ENCODE peak calls at places on chromosome 13, in six cellular contexts. V is mesendoderm, T is trophoblast cell, K is IMR-90, P is H9, B is mesenchymal stem cell. A is an unnamed sample.

GRCh38 chr13:114339779-114340534 is 25.7 kb downstream of the CHAMP1 start:
- DNase-seq in V (no peak), T (peak), K (peak), P (no peak), B (peak), A (no peak)

GRCh38 chr13:106683179-106683578 is 115.2 kb upstream of the ARGLU1 start:
- DNase-seq in V (no peak), T (no peak), K (no peak), P (no peak), B (no peak), A (no peak)

GRCh38 chr13:26784704-26785639 is 24.4 kb upstream of the GPR12 start:
- DNase-seq in V (peak), T (no peak), K (no peak), P (peak), B (no peak), A (no peak)

GRCh38 chr13:54287062-54287764 is 1258.6 kb downstream of the OLFM4 start:
- DNase-seq in V (no peak), T (no peak), K (no peak), P (peak), B (no peak), A (no peak)

GRCh38 chr13:91709180-91709579 is 310.8 kb downstream of the GPC5 start:
- DNase-seq in V (no peak), T (no peak), K (no peak), P (no peak), B (no peak), A (no peak)

GRCh38 chr13:98142427-98143156 is at the start of gene FARP1:
- DNase-seq in V (peak), T (peak), K (peak), P (peak), B (peak), A (peak)

GRCh38 chr13:32645854-32646253 is 59.6 kb downstream of the PDS5B start:
- DNase-seq in V (no peak), T (no peak), K (no peak), P (no peak), B (no peak), A (no peak)

GRCh38 chr13:113785051-113786010 is 26.3 kb downstream of the TMEM255B start:
- DNase-seq in V (no peak), T (no peak), K (peak), P (no peak), B (peak), A (no peak)

GRCh38 chr13:108342369-108343289 is 73.1 kb downstream of the TNFSF13B start:
- DNase-seq in V (peak), T (peak), K (peak), P (no peak), B (peak), A (peak)

GRCh38 chr13:53445682-53446081 is 417.1 kb downstream of the OLFM4 start:
- DNase-seq in V (no peak), T (no peak), K (no peak), P (no peak), B (no peak), A (no peak)

GRCh38 chr13:88717946-88718345 is 1046.8 kb downstream of the SLITRK5 start:
- DNase-seq in V (no peak), T (no peak), K (no peak), P (no peak), B (no peak), A (no peak)

GRCh38 chr13:97781891-97782305 is 171.6 kb upstream of the IPO5 start:
- DNase-seq in V (no peak), T (no peak), K (no peak), P (no peak), B (no peak), A (no peak)

GRCh38 chr13:30892966-30893365 is 13.1 kb upstream of the MEDAG start:
- DNase-seq in V (peak), T (peak), K (peak), P (peak), B (peak), A (no peak)

GRCh38 chr13:98454389-98454881 is 122.5 kb downstream of the STK24 start:
- DNase-seq in V (no peak), T (no peak), K (peak), P (no peak), B (peak), A (no peak)

GRCh38 chr13:60756306-60756705 is 359.3 kb downstream of the TDRD3 start:
- DNase-seq in V (peak), T (no peak), K (no peak), P (no peak), B (peak), A (no peak)

GRCh38 chr13:90230311-90230710 is 1117.2 kb upstream of the MIR17HG start:
- DNase-seq in V (no peak), T (no peak), K (no peak), P (no peak), B (no peak), A (no peak)

GRCh38 chr13:34300559-34300958 is 482.6 kb downstream of the RFC3 start:
- DNase-seq in V (no peak), T (no peak), K (no peak), P (no peak), B (peak), A (no peak)

GRCh38 chr13:69980799-69981198 is 126.8 kb upstream of the ATXN8OS start:
- DNase-seq in V (no peak), T (no peak), K (no peak), P (no peak), B (peak), A (no peak)

GRCh38 chr13:51804295-51805172 is 571 bp upstream of the DHRS12 start:
- DNase-seq in V (no peak), T (no peak), K (no peak), P (no peak), B (no peak), A (no peak)

GRCh38 chr13:70310720-70311119 is 202.5 kb upstream of the KLHL1 start:
- DNase-seq in V (peak), T (peak), K (no peak), P (no peak), B (peak), A (peak)

GRCh38 chr13:112587767-112588489 is at the start of gene TUBGCP3:
- DNase-seq in V (peak), T (peak), K (peak), P (peak), B (peak), A (peak)

GRCh38 chr13:78589206-78589605 is 14.1 kb downstream of the POU4F1 start:
- DNase-seq in V (peak), T (peak), K (peak), P (peak), B (no peak), A (peak)

GRCh38 chr13:31905896-31906295 is 125.7 kb upstream of the FRY start:
- DNase-seq in V (no peak), T (no peak), K (no peak), P (no peak), B (no peak), A (no peak)

GRCh38 chr13:72983085-72983768 is 75.6 kb upstream of the KLF5 start:
- DNase-seq in V (no peak), T (peak), K (peak), P (no peak), B (peak), A (no peak)

GRCh38 chr13:29509999-29510586 is 85.4 kb downstream of the SLC7A1 start:
- DNase-seq in V (no peak), T (no peak), K (peak), P (no peak), B (no peak), A (no peak)

GRCh38 chr13:71477735-71478134 is 389.3 kb downstream of the DACH1 start:
- DNase-seq in V (peak), T (peak), K (no peak), P (no peak), B (no peak), A (no peak)

GRCh38 chr13:21657538-21657937 is 13.3 kb upstream of the FGF9 start:
- DNase-seq in V (no peak), T (peak), K (peak), P (no peak), B (peak), A (no peak)

GRCh38 chr13:25910243-25910642 is 141.6 kb downstream of the SHISA2 start:
- DNase-seq in V (peak), T (no peak), K (no peak), P (no peak), B (no peak), A (peak)

GRCh38 chr13:108835082-108835481 is 205.7 kb downstream of the MYO16 start:
- DNase-seq in V (peak), T (no peak), K (no peak), P (no peak), B (no peak), A (no peak)

GRCh38 chr13:27638521-27638920 is 16.8 kb downstream of the POLR1D start:
- DNase-seq in V (no peak), T (no peak), K (peak), P (no peak), B (peak), A (no peak)

GRCh38 chr13:78660130-78660857 is 1.3 kb upstream of the OBI1 start:
- DNase-seq in V (peak), T (peak), K (no peak), P (peak), B (no peak), A (no peak)

GRCh38 chr13:27446986-27447583 is 3.3 kb downstream of the MTIF3 start:
- DNase-seq in V (no peak), T (no peak), K (no peak), P (no peak), B (no peak), A (no peak)

GRCh38 chr13:61110804-61111203 is 304.8 kb downstream of the PCDH20 start:
- DNase-seq in V (no peak), T (no peak), K (no peak), P (no peak), B (no peak), A (no peak)

GRCh38 chr13:33799950-33800592 is 17.9 kb upstream of the RFC3 start:
- DNase-seq in V (peak), T (peak), K (peak), P (no peak), B (peak), A (no peak)

GRCh38 chr13:31334994-31335549 is 135.3 kb downstream of the B3GLCT start:
- DNase-seq in V (no peak), T (no peak), K (no peak), P (no peak), B (no peak), A (no peak)

GRCh38 chr13:112963641-112964040 is 5.4 kb upstream of the MCF2L start:
- DNase-seq in V (no peak), T (no peak), K (no peak), P (no peak), B (no peak), A (no peak)

GRCh38 chr13:60369242-60369641 is 27.8 kb upstream of the TDRD3 start:
- DNase-seq in V (no peak), T (peak), K (peak), P (no peak), B (peak), A (no peak)

GRCh38 chr13:52085416-52085815 is 43.5 kb downstream of the NEK5 start:
- DNase-seq in V (no peak), T (peak), K (peak), P (no peak), B (peak), A (no peak)

GRCh38 chr13:81606074-81606473 is 1265.1 kb upstream of the SPRY2 start:
- DNase-seq in V (no peak), T (no peak), K (no peak), P (no peak), B (no peak), A (no peak)

GRCh38 chr13:38686635-38687245 is at the start of gene FREM2:
- DNase-seq in V (peak), T (peak), K (no peak), P (peak), B (peak), A (peak)
- H3K18ac ChIP-seq in V (peak), T (peak), K (no peak), P (no peak), B (no peak), A (peak)

GRCh38 chr13:24226762-24227161 is 66.2 kb downstream of the SPATA13 start:
- DNase-seq in V (peak), T (peak), K (no peak), P (no peak), B (no peak), A (no peak)
- H3K18ac ChIP-seq in V (no peak), T (no peak), K (no peak), P (no peak), B (no peak), A (no peak)

DNA sequence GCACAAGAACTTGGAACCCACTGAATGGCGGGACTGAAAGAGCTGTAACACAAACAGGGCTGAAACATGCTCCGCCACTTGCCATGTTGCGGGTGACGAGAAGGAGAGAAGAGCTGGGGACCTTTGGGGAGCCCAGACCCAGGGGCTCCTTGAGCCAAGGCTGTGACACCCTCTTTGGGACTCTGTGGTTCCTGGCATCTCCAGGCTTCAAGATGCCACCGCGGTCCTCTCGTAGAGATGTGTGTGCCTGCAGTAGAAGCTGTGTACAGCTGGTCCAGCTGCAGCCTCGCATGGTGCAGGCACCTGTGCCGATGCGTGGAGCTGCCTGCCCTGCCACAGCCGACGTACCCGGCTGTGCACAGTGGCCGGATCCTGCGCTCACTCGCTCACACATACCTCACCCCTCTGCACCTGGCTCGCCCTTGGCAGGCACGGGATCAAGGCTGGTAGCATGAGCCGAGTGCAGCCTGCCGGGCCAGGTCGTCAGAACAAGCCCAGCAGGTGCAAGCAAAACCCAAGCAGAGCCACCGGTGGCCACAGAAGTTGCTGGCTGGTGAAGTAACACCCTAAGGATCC is 1385.8 kb downstream of the PCDH9 start:
- DNase-seq in V (no peak), T (no peak), K (no peak), P (no peak), B (no peak), A (no peak)
- H3K18ac ChIP-seq in V (no peak), T (no peak), K (no peak), P (no peak), B (no peak), A (peak)

DNA sequence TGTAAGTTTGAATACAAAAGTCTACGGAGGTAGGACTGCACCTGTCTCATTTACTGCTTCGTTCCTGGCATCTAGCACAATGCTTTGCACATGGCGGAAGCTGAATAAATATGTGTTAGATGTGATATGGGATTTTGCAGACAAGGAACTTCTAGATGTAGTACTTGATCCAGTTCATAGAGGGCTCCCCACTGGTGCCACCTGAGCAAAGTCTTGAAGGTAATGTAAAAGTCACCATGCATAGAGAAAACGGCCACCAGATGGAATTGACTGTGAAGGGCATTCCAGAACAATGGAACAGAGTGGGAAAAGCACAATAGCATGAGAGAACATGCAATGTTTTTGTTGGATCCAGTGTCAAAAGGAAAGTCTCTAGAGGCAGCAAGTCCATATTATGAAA is 209.3 kb downstream of the HS6ST3 start:
- DNase-seq in V (peak), T (no peak), K (no peak), P (no peak), B (no peak), A (no peak)
- H3K18ac ChIP-seq in V (no peak), T (no peak), K (no peak), P (no peak), B (no peak), A (no peak)

DNA sequence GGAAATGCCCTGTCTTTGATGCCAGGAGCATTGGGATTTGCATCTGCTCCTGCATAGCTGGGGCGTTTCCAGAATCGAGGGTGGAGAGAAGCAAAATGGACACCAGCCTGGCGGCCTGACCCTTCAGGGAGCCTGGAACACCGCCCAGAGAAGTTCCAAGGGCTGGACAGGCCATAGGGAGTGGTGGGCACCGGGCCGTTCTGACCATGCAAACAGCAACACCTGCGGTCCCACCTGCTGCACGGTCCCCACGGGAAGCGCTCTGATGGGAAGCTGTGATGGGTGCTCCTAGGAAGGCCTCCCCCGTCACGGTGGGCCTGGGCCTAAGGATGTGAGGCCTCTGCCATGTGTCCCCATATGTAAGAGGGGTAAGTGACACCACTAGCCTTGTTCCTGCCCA is 34.2 kb upstream of the ANKRD10 start:
- DNase-seq in V (no peak), T (no peak), K (no peak), P (no peak), B (no peak), A (no peak)
- H3K18ac ChIP-seq in V (no peak), T (no peak), K (no peak), P (no peak), B (no peak), A (no peak)

GRCh38 chr13:44241638-44242037 is 132.0 kb upstream of the SERP2 start:
- DNase-seq in V (no peak), T (no peak), K (no peak), P (no peak), B (no peak), A (no peak)
- H3K18ac ChIP-seq in V (no peak), T (no peak), K (no peak), P (no peak), B (peak), A (no peak)